ENCODE peak calls at places on chromosomes 11 and 22, in ten cellular contexts. One of them, this sample, is unnamed.

GRCh38 chr11:95081412-95081811 is 8.2 kb upstream of the ENDOD1 start:
- DNase-seq in iPS-NIHi11: no peak
- DNase-seq in GM12891: no peak
- DNase-seq in stimulated activated CD4-positive, alpha-beta T cell treated with anti-CD3 and anti-CD28 coated beads, Interleukin-2, amount 100 ng/mL, for 48 hours: no peak
- DNase-seq in T-helper 2 cell: no peak
- DNase-seq in ecto neural progenitor cell: no peak
- DNase-seq in cardiac fibroblast: peak
- DNase-seq in activated naive CD8-positive, alpha-beta T cell treated with anti-CD3 and anti-CD28 coated beads, Interleukin-2, amount 50 U/mL, for 24 hours: no peak
- DNase-seq in upper lobe of right lung: no peak
- DNase-seq in SK-N-SH: no peak
- DNase-seq in this sample: no peak

GRCh38 chr11:85784907-85785306 is 26.0 kb downstream of the SYTL2 start:
- DNase-seq in iPS-NIHi11: peak
- DNase-seq in GM12891: no peak
- DNase-seq in stimulated activated CD4-positive, alpha-beta T cell treated with anti-CD3 and anti-CD28 coated beads, Interleukin-2, amount 100 ng/mL, for 48 hours: no peak
- DNase-seq in T-helper 2 cell: no peak
- DNase-seq in ecto neural progenitor cell: no peak
- DNase-seq in cardiac fibroblast: no peak
- DNase-seq in activated naive CD8-positive, alpha-beta T cell treated with anti-CD3 and anti-CD28 coated beads, Interleukin-2, amount 50 U/mL, for 24 hours: no peak
- DNase-seq in upper lobe of right lung: no peak
- DNase-seq in SK-N-SH: no peak
- DNase-seq in this sample: no peak

GRCh38 chr11:2886936-2887335 is 1.4 kb upstream of the CDKN1C start:
- DNase-seq in iPS-NIHi11: no peak
- DNase-seq in GM12891: no peak
- DNase-seq in stimulated activated CD4-positive, alpha-beta T cell treated with anti-CD3 and anti-CD28 coated beads, Interleukin-2, amount 100 ng/mL, for 48 hours: no peak
- DNase-seq in T-helper 2 cell: no peak
- DNase-seq in ecto neural progenitor cell: no peak
- DNase-seq in cardiac fibroblast: no peak
- DNase-seq in activated naive CD8-positive, alpha-beta T cell treated with anti-CD3 and anti-CD28 coated beads, Interleukin-2, amount 50 U/mL, for 24 hours: no peak
- DNase-seq in upper lobe of right lung: no peak
- DNase-seq in SK-N-SH: no peak
- DNase-seq in this sample: no peak

GRCh38 chr11:113935858-113936257 is 31.3 kb downstream of the HTR3B start:
- DNase-seq in iPS-NIHi11: no peak
- DNase-seq in GM12891: no peak
- DNase-seq in stimulated activated CD4-positive, alpha-beta T cell treated with anti-CD3 and anti-CD28 coated beads, Interleukin-2, amount 100 ng/mL, for 48 hours: no peak
- DNase-seq in T-helper 2 cell: no peak
- DNase-seq in ecto neural progenitor cell: no peak
- DNase-seq in cardiac fibroblast: no peak
- DNase-seq in activated naive CD8-positive, alpha-beta T cell treated with anti-CD3 and anti-CD28 coated beads, Interleukin-2, amount 50 U/mL, for 24 hours: no peak
- DNase-seq in upper lobe of right lung: no peak
- DNase-seq in SK-N-SH: no peak
- DNase-seq in this sample: no peak

GRCh38 chr22:50012201-50013181 is at the start of gene IL17REL:
- DNase-seq in iPS-NIHi11: peak
- DNase-seq in GM12891: peak
- DNase-seq in stimulated activated CD4-positive, alpha-beta T cell treated with anti-CD3 and anti-CD28 coated beads, Interleukin-2, amount 100 ng/mL, for 48 hours: no peak
- DNase-seq in T-helper 2 cell: no peak
- DNase-seq in ecto neural progenitor cell: peak
- DNase-seq in cardiac fibroblast: peak
- DNase-seq in activated naive CD8-positive, alpha-beta T cell treated with anti-CD3 and anti-CD28 coated beads, Interleukin-2, amount 50 U/mL, for 24 hours: no peak
- DNase-seq in upper lobe of right lung: peak
- DNase-seq in SK-N-SH: peak
- DNase-seq in this sample: no peak

GRCh38 chr11:12862761-12863469 is 146.2 kb upstream of the RASSF10 start:
- DNase-seq in iPS-NIHi11: peak
- DNase-seq in GM12891: no peak
- DNase-seq in stimulated activated CD4-positive, alpha-beta T cell treated with anti-CD3 and anti-CD28 coated beads, Interleukin-2, amount 100 ng/mL, for 48 hours: no peak
- DNase-seq in T-helper 2 cell: no peak
- DNase-seq in ecto neural progenitor cell: peak
- DNase-seq in cardiac fibroblast: peak
- DNase-seq in activated naive CD8-positive, alpha-beta T cell treated with anti-CD3 and anti-CD28 coated beads, Interleukin-2, amount 50 U/mL, for 24 hours: no peak
- DNase-seq in upper lobe of right lung: no peak
- DNase-seq in SK-N-SH: peak
- DNase-seq in this sample: no peak

GRCh38 chr22:46619830-46620501 is at the start of gene GRAMD4:
- DNase-seq in iPS-NIHi11: no peak
- DNase-seq in GM12891: no peak
- DNase-seq in stimulated activated CD4-positive, alpha-beta T cell treated with anti-CD3 and anti-CD28 coated beads, Interleukin-2, amount 100 ng/mL, for 48 hours: no peak
- DNase-seq in T-helper 2 cell: no peak
- DNase-seq in ecto neural progenitor cell: no peak
- DNase-seq in cardiac fibroblast: no peak
- DNase-seq in activated naive CD8-positive, alpha-beta T cell treated with anti-CD3 and anti-CD28 coated beads, Interleukin-2, amount 50 U/mL, for 24 hours: no peak
- DNase-seq in upper lobe of right lung: no peak
- DNase-seq in SK-N-SH: peak
- DNase-seq in this sample: no peak

GRCh38 chr11:100550910-100551309 is 136.2 kb upstream of the ARHGAP42 start:
- DNase-seq in iPS-NIHi11: no peak
- DNase-seq in GM12891: no peak
- DNase-seq in stimulated activated CD4-positive, alpha-beta T cell treated with anti-CD3 and anti-CD28 coated beads, Interleukin-2, amount 100 ng/mL, for 48 hours: no peak
- DNase-seq in T-helper 2 cell: no peak
- DNase-seq in ecto neural progenitor cell: no peak
- DNase-seq in cardiac fibroblast: no peak
- DNase-seq in activated naive CD8-positive, alpha-beta T cell treated with anti-CD3 and anti-CD28 coated beads, Interleukin-2, amount 50 U/mL, for 24 hours: no peak
- DNase-seq in upper lobe of right lung: no peak
- DNase-seq in SK-N-SH: no peak
- DNase-seq in this sample: no peak

GRCh38 chr11:65182258-65183170 is 786 bp downstream of the CAPN1 start:
- DNase-seq in iPS-NIHi11: peak
- DNase-seq in GM12891: peak
- DNase-seq in stimulated activated CD4-positive, alpha-beta T cell treated with anti-CD3 and anti-CD28 coated beads, Interleukin-2, amount 100 ng/mL, for 48 hours: no peak
- DNase-seq in T-helper 2 cell: no peak
- DNase-seq in ecto neural progenitor cell: no peak
- DNase-seq in cardiac fibroblast: peak
- DNase-seq in activated naive CD8-positive, alpha-beta T cell treated with anti-CD3 and anti-CD28 coated beads, Interleukin-2, amount 50 U/mL, for 24 hours: peak
- DNase-seq in upper lobe of right lung: peak
- DNase-seq in SK-N-SH: no peak
- DNase-seq in this sample: peak

GRCh38 chr11:65410936-65411680 is 11.5 kb upstream of the NEAT1 start:
- DNase-seq in iPS-NIHi11: no peak
- DNase-seq in GM12891: no peak
- DNase-seq in stimulated activated CD4-positive, alpha-beta T cell treated with anti-CD3 and anti-CD28 coated beads, Interleukin-2, amount 100 ng/mL, for 48 hours: no peak
- DNase-seq in T-helper 2 cell: no peak
- DNase-seq in ecto neural progenitor cell: no peak
- DNase-seq in cardiac fibroblast: no peak
- DNase-seq in activated naive CD8-positive, alpha-beta T cell treated with anti-CD3 and anti-CD28 coated beads, Interleukin-2, amount 50 U/mL, for 24 hours: no peak
- DNase-seq in upper lobe of right lung: peak
- DNase-seq in SK-N-SH: no peak
- DNase-seq in this sample: no peak

GRCh38 chr11:65793625-65794400 is 7.0 kb downstream of the OVOL1 start:
- DNase-seq in iPS-NIHi11: no peak
- DNase-seq in GM12891: no peak
- DNase-seq in stimulated activated CD4-positive, alpha-beta T cell treated with anti-CD3 and anti-CD28 coated beads, Interleukin-2, amount 100 ng/mL, for 48 hours: no peak
- DNase-seq in T-helper 2 cell: no peak
- DNase-seq in ecto neural progenitor cell: peak
- DNase-seq in cardiac fibroblast: no peak
- DNase-seq in activated naive CD8-positive, alpha-beta T cell treated with anti-CD3 and anti-CD28 coated beads, Interleukin-2, amount 50 U/mL, for 24 hours: no peak
- DNase-seq in upper lobe of right lung: no peak
- DNase-seq in SK-N-SH: peak
- DNase-seq in this sample: no peak

GRCh38 chr22:24506802-24507438 is 11.8 kb downstream of the UPB1 start:
- DNase-seq in iPS-NIHi11: no peak
- DNase-seq in GM12891: no peak
- DNase-seq in stimulated activated CD4-positive, alpha-beta T cell treated with anti-CD3 and anti-CD28 coated beads, Interleukin-2, amount 100 ng/mL, for 48 hours: no peak
- DNase-seq in T-helper 2 cell: no peak
- DNase-seq in ecto neural progenitor cell: no peak
- DNase-seq in cardiac fibroblast: no peak
- DNase-seq in activated naive CD8-positive, alpha-beta T cell treated with anti-CD3 and anti-CD28 coated beads, Interleukin-2, amount 50 U/mL, for 24 hours: no peak
- DNase-seq in upper lobe of right lung: no peak
- DNase-seq in SK-N-SH: no peak
- DNase-seq in this sample: peak

GRCh38 chr11:43802509-43802908 is 78.1 kb upstream of the ALKBH3 start:
- DNase-seq in iPS-NIHi11: peak
- DNase-seq in GM12891: no peak
- DNase-seq in stimulated activated CD4-positive, alpha-beta T cell treated with anti-CD3 and anti-CD28 coated beads, Interleukin-2, amount 100 ng/mL, for 48 hours: no peak
- DNase-seq in T-helper 2 cell: no peak
- DNase-seq in ecto neural progenitor cell: no peak
- DNase-seq in cardiac fibroblast: peak
- DNase-seq in activated naive CD8-positive, alpha-beta T cell treated with anti-CD3 and anti-CD28 coated beads, Interleukin-2, amount 50 U/mL, for 24 hours: no peak
- DNase-seq in upper lobe of right lung: no peak
- DNase-seq in SK-N-SH: peak
- DNase-seq in this sample: no peak

GRCh38 chr11:62439785-62440602 is 21.2 kb downstream of the SCGB1A1 start:
- DNase-seq in iPS-NIHi11: no peak
- DNase-seq in GM12891: no peak
- DNase-seq in stimulated activated CD4-positive, alpha-beta T cell treated with anti-CD3 and anti-CD28 coated beads, Interleukin-2, amount 100 ng/mL, for 48 hours: no peak
- DNase-seq in T-helper 2 cell: no peak
- DNase-seq in ecto neural progenitor cell: no peak
- DNase-seq in cardiac fibroblast: peak
- DNase-seq in activated naive CD8-positive, alpha-beta T cell treated with anti-CD3 and anti-CD28 coated beads, Interleukin-2, amount 50 U/mL, for 24 hours: no peak
- DNase-seq in upper lobe of right lung: no peak
- DNase-seq in SK-N-SH: peak
- DNase-seq in this sample: no peak

GRCh38 chr22:27748355-27749168 is 53.0 kb downstream of the MN1 start:
- DNase-seq in iPS-NIHi11: peak
- DNase-seq in GM12891: no peak
- DNase-seq in stimulated activated CD4-positive, alpha-beta T cell treated with anti-CD3 and anti-CD28 coated beads, Interleukin-2, amount 100 ng/mL, for 48 hours: no peak
- DNase-seq in T-helper 2 cell: no peak
- DNase-seq in ecto neural progenitor cell: no peak
- DNase-seq in cardiac fibroblast: peak
- DNase-seq in activated naive CD8-positive, alpha-beta T cell treated with anti-CD3 and anti-CD28 coated beads, Interleukin-2, amount 50 U/mL, for 24 hours: no peak
- DNase-seq in upper lobe of right lung: peak
- DNase-seq in SK-N-SH: no peak
- DNase-seq in this sample: no peak

GRCh38 chr22:50544078-50544745 is 1.5 kb upstream of the KLHDC7B start:
- DNase-seq in iPS-NIHi11: peak
- DNase-seq in GM12891: peak
- DNase-seq in stimulated activated CD4-positive, alpha-beta T cell treated with anti-CD3 and anti-CD28 coated beads, Interleukin-2, amount 100 ng/mL, for 48 hours: peak
- DNase-seq in T-helper 2 cell: peak
- DNase-seq in ecto neural progenitor cell: peak
- DNase-seq in cardiac fibroblast: peak
- DNase-seq in activated naive CD8-positive, alpha-beta T cell treated with anti-CD3 and anti-CD28 coated beads, Interleukin-2, amount 50 U/mL, for 24 hours: peak
- DNase-seq in upper lobe of right lung: peak
- DNase-seq in SK-N-SH: peak
- DNase-seq in this sample: peak

GRCh38 chr22:39356464-39356863 is 6.7 kb downstream of the SYNGR1 start:
- DNase-seq in iPS-NIHi11: peak
- DNase-seq in GM12891: no peak
- DNase-seq in stimulated activated CD4-positive, alpha-beta T cell treated with anti-CD3 and anti-CD28 coated beads, Interleukin-2, amount 100 ng/mL, for 48 hours: no peak
- DNase-seq in T-helper 2 cell: no peak
- DNase-seq in ecto neural progenitor cell: no peak
- DNase-seq in cardiac fibroblast: no peak
- DNase-seq in activated naive CD8-positive, alpha-beta T cell treated with anti-CD3 and anti-CD28 coated beads, Interleukin-2, amount 50 U/mL, for 24 hours: no peak
- DNase-seq in upper lobe of right lung: no peak
- DNase-seq in SK-N-SH: no peak
- DNase-seq in this sample: no peak

GRCh38 chr11:31240340-31240904 is 129.1 kb downstream of the DCDC1 start:
- DNase-seq in iPS-NIHi11: peak
- DNase-seq in GM12891: no peak
- DNase-seq in stimulated activated CD4-positive, alpha-beta T cell treated with anti-CD3 and anti-CD28 coated beads, Interleukin-2, amount 100 ng/mL, for 48 hours: no peak
- DNase-seq in T-helper 2 cell: no peak
- DNase-seq in ecto neural progenitor cell: no peak
- DNase-seq in cardiac fibroblast: peak
- DNase-seq in activated naive CD8-positive, alpha-beta T cell treated with anti-CD3 and anti-CD28 coated beads, Interleukin-2, amount 50 U/mL, for 24 hours: peak
- DNase-seq in upper lobe of right lung: no peak
- DNase-seq in SK-N-SH: peak
- DNase-seq in this sample: peak

GRCh38 chr11:134366279-134366678 is 34.5 kb downstream of the GLB1L2 start:
- DNase-seq in iPS-NIHi11: no peak
- DNase-seq in GM12891: no peak
- DNase-seq in stimulated activated CD4-positive, alpha-beta T cell treated with anti-CD3 and anti-CD28 coated beads, Interleukin-2, amount 100 ng/mL, for 48 hours: no peak
- DNase-seq in T-helper 2 cell: no peak
- DNase-seq in ecto neural progenitor cell: no peak
- DNase-seq in cardiac fibroblast: no peak
- DNase-seq in activated naive CD8-positive, alpha-beta T cell treated with anti-CD3 and anti-CD28 coated beads, Interleukin-2, amount 50 U/mL, for 24 hours: no peak
- DNase-seq in upper lobe of right lung: no peak
- DNase-seq in SK-N-SH: no peak
- DNase-seq in this sample: no peak

GRCh38 chr11:117412653-117413275 is 85.1 kb downstream of the CEP164 start:
- DNase-seq in iPS-NIHi11: no peak
- DNase-seq in GM12891: no peak
- DNase-seq in stimulated activated CD4-positive, alpha-beta T cell treated with anti-CD3 and anti-CD28 coated beads, Interleukin-2, amount 100 ng/mL, for 48 hours: no peak
- DNase-seq in T-helper 2 cell: no peak
- DNase-seq in ecto neural progenitor cell: no peak
- DNase-seq in cardiac fibroblast: no peak
- DNase-seq in activated naive CD8-positive, alpha-beta T cell treated with anti-CD3 and anti-CD28 coated beads, Interleukin-2, amount 50 U/mL, for 24 hours: no peak
- DNase-seq in upper lobe of right lung: peak
- DNase-seq in SK-N-SH: no peak
- DNase-seq in this sample: no peak

GRCh38 chr22:31230871-31231621 is 18.9 kb downstream of the LIMK2 start:
- DNase-seq in iPS-NIHi11: no peak
- DNase-seq in GM12891: no peak
- DNase-seq in stimulated activated CD4-positive, alpha-beta T cell treated with anti-CD3 and anti-CD28 coated beads, Interleukin-2, amount 100 ng/mL, for 48 hours: no peak
- DNase-seq in T-helper 2 cell: peak
- DNase-seq in ecto neural progenitor cell: no peak
- DNase-seq in cardiac fibroblast: peak
- DNase-seq in activated naive CD8-positive, alpha-beta T cell treated with anti-CD3 and anti-CD28 coated beads, Interleukin-2, amount 50 U/mL, for 24 hours: peak
- DNase-seq in upper lobe of right lung: no peak
- DNase-seq in SK-N-SH: peak
- DNase-seq in this sample: peak

GRCh38 chr22:18066181-18066859 is 11.5 kb upstream of the PEX26 start:
- DNase-seq in iPS-NIHi11: no peak
- DNase-seq in GM12891: no peak
- DNase-seq in stimulated activated CD4-positive, alpha-beta T cell treated with anti-CD3 and anti-CD28 coated beads, Interleukin-2, amount 100 ng/mL, for 48 hours: no peak
- DNase-seq in T-helper 2 cell: no peak
- DNase-seq in ecto neural progenitor cell: no peak
- DNase-seq in cardiac fibroblast: no peak
- DNase-seq in activated naive CD8-positive, alpha-beta T cell treated with anti-CD3 and anti-CD28 coated beads, Interleukin-2, amount 50 U/mL, for 24 hours: no peak
- DNase-seq in upper lobe of right lung: peak
- DNase-seq in SK-N-SH: no peak
- DNase-seq in this sample: peak

GRCh38 chr11:131888230-131888826 is 517.9 kb downstream of the NTM start:
- DNase-seq in iPS-NIHi11: no peak
- DNase-seq in GM12891: no peak
- DNase-seq in stimulated activated CD4-positive, alpha-beta T cell treated with anti-CD3 and anti-CD28 coated beads, Interleukin-2, amount 100 ng/mL, for 48 hours: no peak
- DNase-seq in T-helper 2 cell: no peak
- DNase-seq in ecto neural progenitor cell: no peak
- DNase-seq in cardiac fibroblast: peak
- DNase-seq in activated naive CD8-positive, alpha-beta T cell treated with anti-CD3 and anti-CD28 coated beads, Interleukin-2, amount 50 U/mL, for 24 hours: no peak
- DNase-seq in upper lobe of right lung: no peak
- DNase-seq in SK-N-SH: no peak
- DNase-seq in this sample: no peak

This sample was measured in GM12865.